ENCODE peak calls at places on chromosomes 7 and 10, in seven cellular contexts. One of them, this sample, is unnamed.

GRCh38 chr10:24382596-24382978 is 173.6 kb downstream of the KIAA1217 start:
- DNase-seq in stimulated activated CD8-positive, alpha-beta memory T cell treated with anti-CD3 and anti-CD28 coated beads, Interleukin-15, amount 100 ng/mL, for 24 hours: no peak
- DNase-seq in glutamatergic neuron: no peak
- DNase-seq in brain microvascular endothelial cell: peak; percentile 16
- DNase-seq in Panc1: no peak
- DNase-seq in small intestine: no peak
- DNase-seq in NCI-H1092: no peak
- DNase-seq in this sample: no peak

GRCh38 chr7:34946486-34946885 is 90.8 kb downstream of the DPY19L1 start:
- DNase-seq in NCI-H1092: no peak
- DNase-seq in stimulated activated CD8-positive, alpha-beta memory T cell treated with anti-CD3 and anti-CD28 coated beads, Interleukin-15, amount 100 ng/mL, for 24 hours: no peak
- DNase-seq in small intestine: no peak
- DNase-seq in glutamatergic neuron: no peak
- DNase-seq in brain microvascular endothelial cell: no peak
- DNase-seq in Panc1: no peak
- DNase-seq in this sample: no peak

GRCh38 chr7:114791771-114792170 is 130.1 kb upstream of the MDFIC start:
- DNase-seq in NCI-H1092: peak; percentile 23
- DNase-seq in small intestine: no peak
- DNase-seq in glutamatergic neuron: no peak
- DNase-seq in stimulated activated CD8-positive, alpha-beta memory T cell treated with anti-CD3 and anti-CD28 coated beads, Interleukin-15, amount 100 ng/mL, for 24 hours: no peak
- DNase-seq in brain microvascular endothelial cell: peak; percentile 20
- DNase-seq in Panc1: no peak
- DNase-seq in this sample: no peak

GRCh38 chr7:14734839-14735321 is 167.7 kb downstream of the DGKB start:
- DNase-seq in stimulated activated CD8-positive, alpha-beta memory T cell treated with anti-CD3 and anti-CD28 coated beads, Interleukin-15, amount 100 ng/mL, for 24 hours: no peak
- DNase-seq in glutamatergic neuron: peak; percentile 26
- DNase-seq in NCI-H1092: no peak
- DNase-seq in brain microvascular endothelial cell: no peak
- DNase-seq in small intestine: no peak
- DNase-seq in Panc1: no peak
- DNase-seq in this sample: no peak

GRCh38 chr7:38060637-38061036 is 117.4 kb upstream of the STARD3NL start:
- DNase-seq in glutamatergic neuron: no peak
- DNase-seq in brain microvascular endothelial cell: no peak
- DNase-seq in Panc1: no peak
- DNase-seq in small intestine: no peak
- DNase-seq in NCI-H1092: no peak
- DNase-seq in stimulated activated CD8-positive, alpha-beta memory T cell treated with anti-CD3 and anti-CD28 coated beads, Interleukin-15, amount 100 ng/mL, for 24 hours: no peak
- DNase-seq in this sample: no peak

GRCh38 chr10:103816431-103816830 is 38.9 kb downstream of the SH3PXD2A start:
- DNase-seq in stimulated activated CD8-positive, alpha-beta memory T cell treated with anti-CD3 and anti-CD28 coated beads, Interleukin-15, amount 100 ng/mL, for 24 hours: no peak
- DNase-seq in brain microvascular endothelial cell: peak; percentile 40
- DNase-seq in NCI-H1092: no peak
- DNase-seq in small intestine: no peak
- DNase-seq in glutamatergic neuron: no peak
- DNase-seq in Panc1: no peak
- DNase-seq in this sample: peak; percentile 4

GRCh38 chr10:86402283-86402931 is 35.8 kb upstream of the GRID1 start:
- DNase-seq in Panc1: no peak
- DNase-seq in glutamatergic neuron: no peak
- DNase-seq in brain microvascular endothelial cell: no peak
- DNase-seq in stimulated activated CD8-positive, alpha-beta memory T cell treated with anti-CD3 and anti-CD28 coated beads, Interleukin-15, amount 100 ng/mL, for 24 hours: no peak
- DNase-seq in NCI-H1092: no peak
- DNase-seq in small intestine: peak; percentile 37
- DNase-seq in this sample: no peak

GRCh38 chr7:77235280-77235679 is 35.7 kb upstream of the FGL2 start:
- DNase-seq in small intestine: no peak
- DNase-seq in brain microvascular endothelial cell: peak; percentile 27
- DNase-seq in NCI-H1092: no peak
- DNase-seq in stimulated activated CD8-positive, alpha-beta memory T cell treated with anti-CD3 and anti-CD28 coated beads, Interleukin-15, amount 100 ng/mL, for 24 hours: no peak
- DNase-seq in glutamatergic neuron: no peak
- DNase-seq in Panc1: no peak
- DNase-seq in this sample: no peak

GRCh38 chr10:58473966-58474365 is 38.7 kb upstream of the BICC1 start:
- DNase-seq in Panc1: no peak
- DNase-seq in NCI-H1092: no peak
- DNase-seq in brain microvascular endothelial cell: peak; percentile 43
- DNase-seq in stimulated activated CD8-positive, alpha-beta memory T cell treated with anti-CD3 and anti-CD28 coated beads, Interleukin-15, amount 100 ng/mL, for 24 hours: no peak
- DNase-seq in glutamatergic neuron: no peak
- DNase-seq in small intestine: peak; percentile 75
- DNase-seq in this sample: no peak

GRCh38 chr7:12879139-12879538 is 191.7 kb downstream of the ARL4A start:
- DNase-seq in NCI-H1092: no peak
- DNase-seq in stimulated activated CD8-positive, alpha-beta memory T cell treated with anti-CD3 and anti-CD28 coated beads, Interleukin-15, amount 100 ng/mL, for 24 hours: no peak
- DNase-seq in small intestine: peak; percentile 33
- DNase-seq in glutamatergic neuron: no peak
- DNase-seq in brain microvascular endothelial cell: no peak
- DNase-seq in Panc1: no peak
- DNase-seq in this sample: no peak

GRCh38 chr7:23239709-23240108 is 6.9 kb upstream of the GPNMB start:
- DNase-seq in NCI-H1092: no peak
- DNase-seq in Panc1: no peak
- DNase-seq in small intestine: no peak
- DNase-seq in brain microvascular endothelial cell: no peak
- DNase-seq in stimulated activated CD8-positive, alpha-beta memory T cell treated with anti-CD3 and anti-CD28 coated beads, Interleukin-15, amount 100 ng/mL, for 24 hours: no peak
- DNase-seq in glutamatergic neuron: no peak
- DNase-seq in this sample: no peak